ENCODE peak calls at places on chromosomes 11 and 22, in seven cellular contexts. U is GM12865, A is cardiac fibroblast, H is NCI-H1105, O is EL, G is AG08395, W is H9. J is an unnamed sample.

GRCh38 chr11:80414766-80415165 is 973.9 kb upstream of the TENM4 start:
- DNase-seq in O (no peak), U (peak), W (no peak), G (no peak), H (no peak), A (peak), J (peak)

GRCh38 chr22:25777870-25778269 is 35.9 kb downstream of the MYO18B start:
- DNase-seq in O (peak), H (no peak), A (peak), W (no peak), U (peak), G (peak), J (peak)

GRCh38 chr11:1990872-1991578 is 6.6 kb downstream of the H19 start:
- DNase-seq in G (no peak), W (no peak), O (no peak), U (no peak), A (no peak), H (no peak), J (no peak)

GRCh38 chr11:78069465-78069864 is 5.8 kb downstream of the THRSP start:
- DNase-seq in G (no peak), O (no peak), H (peak), A (no peak), W (no peak), U (no peak), J (no peak)

GRCh38 chr11:47426062-47426956 is at the start of gene PSMC3:
- DNase-seq in H (peak), W (peak), G (peak), U (peak), O (peak), A (peak), J (peak)

GRCh38 chr11:116829525-116830183 is at the start of gene APOC3:
- DNase-seq in G (no peak), O (peak), W (no peak), H (no peak), A (peak), U (no peak), J (peak)

GRCh38 chr11:75191330-75191717 is 40.4 kb downstream of the SLCO2B1 start:
- DNase-seq in O (no peak), H (no peak), A (no peak), G (no peak), W (no peak), U (no peak), J (no peak)

GRCh38 chr22:32331236-32331917 is 26.3 kb upstream of the RFPL3 start:
- DNase-seq in H (no peak), W (peak), O (no peak), U (no peak), A (no peak), G (no peak), J (no peak)

GRCh38 chr22:44586337-44586990 is 88.4 kb upstream of the RTL6 start:
- DNase-seq in A (no peak), O (no peak), W (no peak), U (no peak), G (no peak), H (no peak), J (no peak)

GRCh38 chr22:46355369-46355995 is 20.0 kb downstream of the TRMU start:
- DNase-seq in W (peak), A (peak), G (peak), O (peak), U (peak), H (no peak), J (peak)

GRCh38 chr22:38305481-38306448 is 11.5 kb downstream of the CSNK1E start:
- DNase-seq in H (peak), W (peak), U (peak), O (peak), G (no peak), A (peak), J (peak)

GRCh38 chr11:103257360-103257759 is 148.1 kb downstream of the DYNC2H1 start:
- DNase-seq in G (peak), O (peak), A (peak), U (no peak), H (peak), W (no peak), J (peak)

GRCh38 chr11:120867988-120868387 is 155.9 kb upstream of the TBCEL start:
- DNase-seq in G (no peak), W (no peak), A (no peak), U (no peak), H (no peak), O (no peak), J (no peak)

GRCh38 chr11:129408865-129409444 is 33.3 kb downstream of the BARX2 start:
- DNase-seq in A (no peak), O (no peak), H (no peak), G (no peak), U (no peak), W (no peak), J (no peak)

GRCh38 chr11:116234989-116235567 is 537.7 kb downstream of the BUD13 start:
- DNase-seq in W (peak), G (no peak), U (no peak), H (no peak), O (no peak), A (no peak), J (no peak)

GRCh38 chr11:5922749-5923426 is 19.2 kb upstream of the OR56A3 start:
- DNase-seq in W (no peak), A (peak), G (no peak), U (peak), O (peak), H (no peak), J (peak)

J was measured in MCF 10A.